ENCODE peak calls at places on chromosomes 16 and 17, in seven cellular contexts. B is heart left ventricle; F is brain microvascular endothelial cell; M is body of pancreas; X is CD4-positive, alpha-beta T cell; Z is omental fat pad; Y is tibial artery. N is an unnamed sample.

GRCh38 chr17:67020293-67020766 is 24.0 kb upstream of the CACNG1 start:
- DNase-seq in B (no peak), F (no peak), M (no peak), X (no peak), Z (no peak), Y (no peak), N (no peak)

GRCh38 chr17:4483012-4483840 is 15.5 kb upstream of the SPNS2 start:
- DNase-seq in B (no peak), F (no peak), M (peak; percentile 95), X (no peak), Z (no peak), Y (no peak), N (no peak)

GRCh38 chr16:66416981-66417700 is 10.0 kb upstream of the BEAN1 start:
- DNase-seq in B (no peak), F (no peak), M (no peak), X (no peak), Z (no peak), Y (no peak), N (no peak)

GRCh38 chr16:47197536-47198179 is 53.9 kb upstream of the NETO2 start:
- DNase-seq in B (peak; percentile 42), F (no peak), M (peak; percentile 13), X (no peak), Z (no peak), Y (no peak), N (no peak)

GRCh38 chr17:76585048-76585648 is 512 bp downstream of the ST6GALNAC2 start:
- DNase-seq in B (no peak), F (no peak), M (peak; percentile 34), X (no peak), Z (no peak), Y (no peak), N (no peak)

GRCh38 chr17:73091770-73092517 is 544 bp downstream of the SLC39A11 start:
- DNase-seq in B (no peak), F (no peak), M (peak; percentile 38), X (no peak), Z (no peak), Y (no peak), N (no peak)

GRCh38 chr16:71421911-71422310 is 19.9 kb downstream of the TLE7 start:
- DNase-seq in B (no peak), F (peak; percentile 5), M (no peak), X (no peak), Z (no peak), Y (no peak), N (peak; percentile 32)

GRCh38 chr16:24045641-24046040 is 209.9 kb downstream of the PRKCB start:
- DNase-seq in B (no peak), F (no peak), M (no peak), X (no peak), Z (no peak), Y (no peak), N (no peak)

GRCh38 chr16:14378684-14379467 is 251.2 kb downstream of the PARN start:
- DNase-seq in B (no peak), F (no peak), M (no peak), X (no peak), Z (no peak), Y (no peak), N (no peak)

GRCh38 chr17:16980813-16981731 is 9.2 kb upstream of the TNFRSF13B start:
- DNase-seq in B (no peak), F (no peak), M (no peak), X (no peak), Z (no peak), Y (no peak), N (no peak)

GRCh38 chr16:84715854-84716253 is 16.1 kb downstream of the USP10 start:
- DNase-seq in B (no peak), F (no peak), M (no peak), X (no peak), Z (no peak), Y (no peak), N (no peak)

GRCh38 chr16:4692460-4693295 is 684 bp upstream of the NUDT16L1 start:
- DNase-seq in B (no peak), F (no peak), M (no peak), X (no peak), Z (no peak), Y (peak; percentile 63), N (no peak)

GRCh38 chr16:71723537-71724319 is 773 bp downstream of the PHLPP2 start:
- DNase-seq in B (peak; percentile 84), F (peak; percentile 31), M (peak; percentile 81), X (peak; percentile 81), Z (peak; percentile 39), Y (peak; percentile 89), N (no peak)

GRCh38 chr17:78642707-78643106 is 65.5 kb upstream of the DNAH17 start:
- DNase-seq in B (no peak), F (no peak), M (no peak), X (no peak), Z (no peak), Y (no peak), N (no peak)

GRCh38 chr17:4708436-4708835 is 2.0 kb upstream of the ARRB2 start:
- DNase-seq in B (no peak), F (no peak), M (no peak), X (peak; percentile 47), Z (no peak), Y (no peak), N (no peak)

GRCh38 chr16:31052131-31052530 is 18.8 kb downstream of the STX4 start:
- DNase-seq in B (no peak), F (peak; percentile 93), M (no peak), X (no peak), Z (peak; percentile 44), Y (no peak), N (no peak)

GRCh38 chr16:66521951-66522771 is 27.8 kb downstream of the TK2 start:
- DNase-seq in B (peak; percentile 54), F (peak; percentile 87), M (no peak), X (peak; percentile 77), Z (no peak), Y (no peak), N (no peak)

GRCh38 chr16:53219795-53220194 is 165.0 kb downstream of the CHD9 start:
- DNase-seq in B (no peak), F (no peak), M (no peak), X (no peak), Z (no peak), Y (no peak), N (no peak)

GRCh38 chr16:67516296-67517177 is 12.1 kb upstream of the RIPOR1 start:
- DNase-seq in B (no peak), F (no peak), M (no peak), X (no peak), Z (no peak), Y (no peak), N (no peak)

GRCh38 chr16:16821261-16821660 is 442.3 kb downstream of the NPIPA7 start:
- DNase-seq in B (no peak), F (no peak), M (no peak), X (no peak), Z (no peak), Y (no peak), N (no peak)

DNA sequence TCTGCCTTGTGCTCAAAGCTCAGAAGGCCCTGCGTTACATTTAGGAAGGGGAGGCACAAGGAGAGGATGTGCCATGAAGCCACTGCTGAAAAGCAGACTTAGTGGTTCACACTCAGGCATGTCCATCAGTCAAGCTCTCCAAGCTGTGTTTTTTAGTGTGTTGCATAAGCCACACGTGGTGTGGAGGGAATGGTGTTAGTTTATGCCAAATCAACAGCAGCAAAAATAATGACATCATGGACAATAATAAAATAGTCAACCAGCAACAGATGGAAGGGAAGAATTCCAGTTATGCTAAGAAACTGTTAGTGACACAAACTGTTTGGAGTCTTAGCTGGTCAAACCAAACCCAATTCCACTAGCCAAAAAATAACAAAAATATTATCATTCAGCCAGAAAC is 438.3 kb downstream of the NPIPA7 start:
- DNase-seq in B (no peak), F (no peak), M (no peak), X (no peak), Z (no peak), Y (no peak), N (no peak)
- TF ChIP-seq CTCF in B (no peak), F (no peak), M (no peak), X (no peak), Z (no peak), Y (no peak), N (no peak)

GRCh38 chr17:46193246-46193625 is at the start of gene KANSL1:
- DNase-seq in B (peak; percentile 90), F (peak; percentile 68), M (peak; percentile 91), X (peak; percentile 85), Z (peak; percentile 44), Y (peak; percentile 93), N (no peak)
- TF ChIP-seq CTCF in B (peak; percentile 13), F (peak; percentile 46), M (peak; percentile 44), X (no peak), Z (peak; percentile 16), Y (peak; percentile 33), N (no peak)

DNA sequence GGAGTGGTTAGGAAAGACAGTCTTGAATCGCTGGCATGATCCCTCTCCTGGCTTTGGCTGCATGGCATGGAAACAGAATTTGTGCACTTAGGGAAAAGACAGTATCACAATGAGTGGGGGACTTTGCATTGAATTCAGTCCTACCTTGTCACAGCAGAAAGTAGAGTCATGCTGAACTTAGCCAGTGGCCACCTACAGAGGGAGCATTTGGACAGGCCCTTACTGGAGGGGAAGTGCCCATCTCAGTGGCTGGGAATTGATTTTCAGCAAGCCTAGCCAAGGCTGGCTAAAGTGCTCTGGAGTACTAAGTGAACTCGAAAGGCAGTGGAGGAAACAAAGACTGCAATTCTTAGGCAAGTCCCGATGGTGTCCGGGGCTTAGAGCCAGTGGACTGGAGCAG is 364.3 kb upstream of the TOM1L1 start:
- DNase-seq in B (no peak), F (no peak), M (no peak), X (no peak), Z (no peak), Y (no peak), N (no peak)
- TF ChIP-seq CTCF in B (no peak), F (no peak), M (no peak), X (no peak), Z (no peak), Y (no peak), N (no peak)

DNA sequence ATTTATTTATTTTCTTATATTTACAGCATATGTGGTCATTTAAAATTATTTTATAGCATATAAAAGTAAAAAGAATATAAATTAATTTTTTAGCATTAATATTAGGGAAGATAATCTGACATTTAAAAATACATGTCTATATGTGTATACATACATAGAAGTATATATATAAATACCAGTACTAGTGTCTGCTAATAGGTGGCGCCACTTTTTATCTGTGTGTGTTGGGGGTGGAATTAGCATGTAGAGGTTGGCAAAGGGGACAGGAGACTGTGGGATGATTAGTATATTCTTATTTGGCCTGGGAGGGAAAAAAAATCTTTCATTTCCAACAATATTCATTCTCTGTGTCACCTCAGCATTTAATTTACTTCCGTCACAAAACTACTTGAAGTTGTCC is 359.1 kb downstream of the WWOX start:
- DNase-seq in B (no peak), F (no peak), M (no peak), X (no peak), Z (no peak), Y (no peak), N (no peak)
- TF ChIP-seq CTCF in B (no peak), F (no peak), M (no peak), X (no peak), Z (no peak), Y (no peak), N (peak; percentile 43)

DNA sequence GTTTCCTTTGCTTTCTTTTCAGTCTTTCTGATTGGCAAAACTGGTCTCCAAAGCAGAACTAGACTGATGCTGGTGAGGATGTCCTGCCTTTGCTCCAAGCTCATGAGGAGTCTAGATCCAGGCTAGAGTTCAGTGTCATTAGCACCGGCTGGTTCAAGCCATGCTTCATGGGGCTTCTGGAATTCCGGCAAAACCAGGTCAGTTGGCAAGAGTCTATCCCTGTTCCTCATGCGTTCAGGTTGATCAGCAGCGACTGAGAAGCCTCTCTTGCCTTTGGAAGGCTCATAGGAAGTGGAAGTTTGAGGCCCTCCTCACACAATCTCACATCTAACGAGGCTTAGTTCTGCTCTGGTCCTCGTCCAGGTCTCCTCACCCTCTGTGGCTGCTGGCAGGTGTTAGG is 194.3 kb downstream of the HS3ST3A1 start:
- DNase-seq in B (no peak), F (no peak), M (no peak), X (no peak), Z (no peak), Y (no peak), N (no peak)
- TF ChIP-seq CTCF in B (no peak), F (no peak), M (no peak), X (no peak), Z (no peak), Y (no peak), N (no peak)